ENCODE peak calls at places on chromosome 5, in nine cellular contexts. J is lower lobe of right lung, U is bronchial epithelial cell, F is H9, N is kidney epithelial cell, T is colonic mucosa, S is nephron progenitor cell, Z is IMR-90, G is mammary epithelial cell. I is an unnamed sample.

GRCh38 chr5:127892467-127893207 is 189.4 kb downstream of the CCDC192 start:
- DNase-seq in J (no peak), U (peak; percentile 76), F (no peak), N (no peak), T (no peak), S (no peak), Z (peak; percentile 68), G (peak; percentile 89), I (no peak)

GRCh38 chr5:54586336-54586735 is 68.8 kb downstream of the SNX18 start:
- DNase-seq in J (no peak), U (no peak), F (no peak), N (no peak), T (no peak), S (no peak), Z (no peak), G (no peak), I (no peak)

GRCh38 chr5:143084452-143084851 is 314.3 kb downstream of the ARHGAP26 start:
- DNase-seq in J (no peak), U (no peak), F (no peak), N (no peak), T (peak; percentile 76), S (no peak), Z (no peak), G (no peak), I (no peak)

GRCh38 chr5:6763191-6763590 is 50.0 kb downstream of the TENT4A start:
- DNase-seq in J (no peak), U (no peak), F (no peak), N (no peak), T (no peak), S (no peak), Z (no peak), G (no peak), I (no peak)

GRCh38 chr5:27702339-27702820 is 664.0 kb upstream of the CDH9 start:
- DNase-seq in J (no peak), U (peak; percentile 21), F (no peak), N (peak; percentile 55), T (no peak), S (no peak), Z (no peak), G (no peak), I (no peak)

GRCh38 chr5:168328804-168329203 is 37.4 kb downstream of the WWC1 start:
- DNase-seq in J (no peak), U (no peak), F (peak; percentile 84), N (no peak), T (peak; percentile 83), S (peak; percentile 33), Z (peak; percentile 56), G (no peak), I (peak; percentile 19)

GRCh38 chr5:82987188-82987587 is 90.0 kb downstream of the TMEM167A start:
- DNase-seq in J (no peak), U (peak; percentile 84), F (no peak), N (no peak), T (no peak), S (no peak), Z (no peak), G (peak; percentile 58), I (no peak)

GRCh38 chr5:66410056-66410455 is 186.1 kb upstream of the MAST4 start:
- DNase-seq in J (no peak), U (no peak), F (no peak), N (no peak), T (no peak), S (no peak), Z (no peak), G (no peak), I (no peak)

GRCh38 chr5:134438641-134439621 is 27.2 kb upstream of the CDKN2AIPNL start:
- DNase-seq in J (peak; percentile 88), U (peak; percentile 99), F (peak; percentile 92), N (peak; percentile 79), T (peak; percentile 79), S (no peak), Z (peak; percentile 98), G (peak; percentile 98), I (no peak)

GRCh38 chr5:77588175-77588574 is 50.3 kb downstream of the OTP start:
- DNase-seq in J (no peak), U (no peak), F (no peak), N (no peak), T (no peak), S (no peak), Z (no peak), G (no peak), I (no peak)

GRCh38 chr5:99089822-99090549 is 161.2 kb upstream of the CHD1 start:
- DNase-seq in J (no peak), U (peak; percentile 8), F (no peak), N (no peak), T (no peak), S (no peak), Z (no peak), G (no peak), I (no peak)

GRCh38 chr5:170161069-170161468 is 55.4 kb downstream of the FOXI1 start:
- DNase-seq in J (no peak), U (no peak), F (no peak), N (no peak), T (no peak), S (no peak), Z (no peak), G (no peak), I (no peak)

GRCh38 chr5:7246312-7246711 is 149.6 kb upstream of the ADCY2 start:
- DNase-seq in J (no peak), U (peak; percentile 1), F (no peak), N (no peak), T (no peak), S (no peak), Z (no peak), G (no peak), I (no peak)

GRCh38 chr5:174505621-174506020 is 218.8 kb upstream of the MSX2 start:
- DNase-seq in J (no peak), U (peak; percentile 79), F (no peak), N (no peak), T (no peak), S (no peak), Z (peak; percentile 60), G (peak; percentile 27), I (no peak)

GRCh38 chr5:78648359-78649219 is at the start of gene LHFPL2:
- DNase-seq in J (peak; percentile 79), U (peak; percentile 24), F (peak; percentile 69), N (no peak), T (peak; percentile 75), S (peak; percentile 91), Z (peak; percentile 68), G (peak; percentile 64), I (peak; percentile 94)

GRCh38 chr5:14036514-14036913 is 92.0 kb upstream of the DNAH5 start:
- DNase-seq in J (no peak), U (peak; percentile 35), F (peak; percentile 42), N (no peak), T (no peak), S (no peak), Z (peak; percentile 69), G (peak; percentile 45), I (no peak)

GRCh38 chr5:181173027-181173419 is 25.6 kb downstream of the OR2V2 start:
- DNase-seq in J (no peak), U (no peak), F (no peak), N (no peak), T (no peak), S (no peak), Z (no peak), G (no peak), I (no peak)
- TF ChIP-seq CTCF in J (no peak), U (no peak), F (peak; percentile 25), N (no peak), T (no peak), S (no peak), Z (no peak), G (no peak), I (peak; percentile 59)

GRCh38 chr5:39148983-39149534 is 70.3 kb downstream of the FYB1 start:
- DNase-seq in J (no peak), U (peak; percentile 41), F (no peak), N (no peak), T (no peak), S (no peak), Z (peak; percentile 24), G (no peak), I (no peak)
- TF ChIP-seq CTCF in J (no peak), U (no peak), F (peak; percentile 59), N (no peak), T (peak; percentile 9), S (peak; percentile 23), Z (peak; percentile 37), G (peak; percentile 33), I (no peak)

GRCh38 chr5:176603091-176603490 is 6.9 kb downstream of the GPRIN1 start:
- DNase-seq in J (no peak), U (no peak), F (no peak), N (no peak), T (no peak), S (no peak), Z (no peak), G (no peak), I (no peak)
- TF ChIP-seq CTCF in J (no peak), U (no peak), F (no peak), N (no peak), T (no peak), S (no peak), Z (no peak), G (no peak), I (no peak)

GRCh38 chr5:28766565-28767158 is 1728.3 kb upstream of the CDH9 start:
- DNase-seq in J (no peak), U (peak; percentile 62), F (no peak), N (peak; percentile 14), T (no peak), S (peak; percentile 25), Z (peak; percentile 21), G (peak; percentile 24), I (no peak)
- TF ChIP-seq CTCF in J (peak; percentile 34), U (peak; percentile 12), F (peak; percentile 78), N (peak; percentile 36), T (no peak), S (peak; percentile 52), Z (peak; percentile 38), G (no peak), I (no peak)

GRCh38 chr5:172110921-172111873 is 76.8 kb downstream of the STK10 start:
- DNase-seq in J (peak; percentile 78), U (peak; percentile 49), F (peak; percentile 45), N (no peak), T (peak; percentile 55), S (no peak), Z (peak; percentile 56), G (peak; percentile 80), I (peak; percentile 83)
- TF ChIP-seq CTCF in J (no peak), U (no peak), F (no peak), N (no peak), T (no peak), S (no peak), Z (no peak), G (no peak), I (no peak)

I was measured in GM20000.